ENCODE peak calls at places on chromosomes 3 and 15, in six cellular contexts. One of them, this sample, is unnamed.

GRCh38 chr15:75436861-75437260 is 14.6 kb downstream of the SIN3A start:
- DNase-seq in K562: no peak
- DNase-seq in GM12878: no peak
- DNase-seq in GM12892: no peak
- DNase-seq in H1: no peak
- DNase-seq in HepG2: no peak
- DNase-seq in this sample: no peak

GRCh38 chr3:30354972-30355371 is 251.4 kb upstream of the TGFBR2 start:
- DNase-seq in K562: no peak
- DNase-seq in GM12878: no peak
- DNase-seq in GM12892: no peak
- DNase-seq in H1: no peak
- DNase-seq in HepG2: peak; percentile 56
- DNase-seq in this sample: no peak

GRCh38 chr15:44715142-44715796 is 4.0 kb downstream of the B2M start:
- DNase-seq in K562: no peak
- DNase-seq in GM12878: no peak
- DNase-seq in GM12892: no peak
- DNase-seq in H1: no peak
- DNase-seq in HepG2: no peak
- DNase-seq in this sample: no peak

GRCh38 chr3:36677331-36678007 is 86.9 kb downstream of the DCLK3 start:
- DNase-seq in K562: no peak
- DNase-seq in GM12878: no peak
- DNase-seq in GM12892: no peak
- DNase-seq in H1: no peak
- DNase-seq in HepG2: peak; percentile 6
- DNase-seq in this sample: no peak

GRCh38 chr3:144369151-144369879 is 397.7 kb downstream of the DIPK2A start:
- DNase-seq in K562: no peak
- DNase-seq in GM12878: no peak
- DNase-seq in GM12892: no peak
- DNase-seq in H1: no peak
- DNase-seq in HepG2: no peak
- DNase-seq in this sample: no peak

GRCh38 chr15:66252411-66253295 is 897 bp downstream of the MEGF11 start:
- DNase-seq in K562: peak; percentile 69
- DNase-seq in GM12878: no peak
- DNase-seq in GM12892: peak; percentile 72
- DNase-seq in H1: no peak
- DNase-seq in HepG2: peak; percentile 7
- DNase-seq in this sample: peak; percentile 75

GRCh38 chr3:186360779-186361178 is 1.3 kb downstream of the DGKG start:
- DNase-seq in K562: no peak
- DNase-seq in GM12878: no peak
- DNase-seq in GM12892: no peak
- DNase-seq in H1: no peak
- DNase-seq in HepG2: no peak
- DNase-seq in this sample: no peak

GRCh38 chr3:190119734-190120133 is 963 bp downstream of the P3H2 start:
- DNase-seq in K562: no peak
- DNase-seq in GM12878: no peak
- DNase-seq in GM12892: no peak
- DNase-seq in H1: no peak
- DNase-seq in HepG2: no peak
- DNase-seq in this sample: no peak

GRCh38 chr15:88015228-88015860 is 241.2 kb downstream of the NTRK3 start:
- DNase-seq in K562: no peak
- DNase-seq in GM12878: no peak
- DNase-seq in GM12892: no peak
- DNase-seq in H1: no peak
- DNase-seq in HepG2: no peak
- DNase-seq in this sample: no peak

GRCh38 chr3:24829011-24829581 is 334.4 kb upstream of the THRB start:
- DNase-seq in K562: peak; percentile 48
- DNase-seq in GM12878: no peak
- DNase-seq in GM12892: no peak
- DNase-seq in H1: no peak
- DNase-seq in HepG2: no peak
- DNase-seq in this sample: no peak

GRCh38 chr3:1294566-1294965 is 201.7 kb downstream of the CNTN6 start:
- DNase-seq in K562: no peak
- DNase-seq in GM12878: no peak
- DNase-seq in GM12892: no peak
- DNase-seq in H1: no peak
- DNase-seq in HepG2: no peak
- DNase-seq in this sample: no peak

GRCh38 chr15:86624261-86625036 is 544.8 kb downstream of the AGBL1 start:
- DNase-seq in K562: no peak
- DNase-seq in GM12878: no peak
- DNase-seq in GM12892: no peak
- DNase-seq in H1: peak; percentile 70
- DNase-seq in HepG2: peak; percentile 73
- DNase-seq in this sample: no peak

GRCh38 chr3:122577409-122578028 is at the start of gene PARP15:
- DNase-seq in K562: no peak
- DNase-seq in GM12878: no peak
- DNase-seq in GM12892: no peak
- DNase-seq in H1: peak; percentile 27
- DNase-seq in HepG2: no peak
- DNase-seq in this sample: no peak

GRCh38 chr3:149407898-149408297 is 30.4 kb upstream of the TM4SF1 start:
- DNase-seq in K562: no peak
- DNase-seq in GM12878: no peak
- DNase-seq in GM12892: no peak
- DNase-seq in H1: no peak
- DNase-seq in HepG2: peak; percentile 39
- DNase-seq in this sample: no peak

GRCh38 chr3:158845748-158846350 is 44.0 kb downstream of the MFSD1 start:
- DNase-seq in K562: peak; percentile 70
- DNase-seq in GM12878: no peak
- DNase-seq in GM12892: peak; percentile 19
- DNase-seq in H1: peak; percentile 15
- DNase-seq in HepG2: peak; percentile 41
- DNase-seq in this sample: no peak

GRCh38 chr3:11201246-11202024 is 47.1 kb downstream of the HRH1 start:
- DNase-seq in K562: no peak
- DNase-seq in GM12878: no peak
- DNase-seq in GM12892: no peak
- DNase-seq in H1: no peak
- DNase-seq in HepG2: peak; percentile 28
- DNase-seq in this sample: no peak

GRCh38 chr3:42037318-42037945 is 53.7 kb upstream of the TRAK1 start:
- DNase-seq in K562: no peak
- DNase-seq in GM12878: no peak
- DNase-seq in GM12892: no peak
- DNase-seq in H1: no peak
- DNase-seq in HepG2: no peak
- DNase-seq in this sample: no peak

GRCh38 chr3:42035007-42035406 is 56.1 kb upstream of the TRAK1 start:
- DNase-seq in K562: no peak
- DNase-seq in GM12878: no peak
- DNase-seq in GM12892: no peak
- DNase-seq in H1: no peak
- DNase-seq in HepG2: no peak
- DNase-seq in this sample: no peak

GRCh38 chr3:42033741-42034140 is 57.4 kb upstream of the TRAK1 start:
- DNase-seq in K562: no peak
- DNase-seq in GM12878: no peak
- DNase-seq in GM12892: no peak
- DNase-seq in H1: no peak
- DNase-seq in HepG2: no peak
- DNase-seq in this sample: no peak

GRCh38 chr3:42035816-42036482 is 55.2 kb upstream of the TRAK1 start:
- DNase-seq in K562: no peak
- DNase-seq in GM12878: no peak
- DNase-seq in GM12892: no peak
- DNase-seq in H1: no peak
- DNase-seq in HepG2: no peak
- DNase-seq in this sample: no peak

DNA sequence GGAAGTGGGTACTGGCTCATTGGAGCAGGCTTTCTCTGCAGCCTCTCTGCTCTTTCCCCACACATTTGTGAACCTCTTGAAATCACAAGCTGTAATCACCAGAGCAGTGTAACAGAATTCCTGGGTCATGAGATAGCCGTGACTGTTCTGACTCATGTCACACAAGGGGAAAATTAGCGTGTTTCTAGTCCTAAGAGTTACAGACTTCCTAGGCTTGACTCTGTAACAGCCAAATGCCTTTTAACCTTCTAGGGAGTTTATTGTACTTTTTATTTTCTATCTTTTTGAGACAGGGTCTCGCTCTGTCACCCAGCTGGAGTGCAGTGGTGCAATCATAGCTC is 54.7 kb upstream of the TRAK1 start:
- DNase-seq in K562: no peak
- DNase-seq in GM12878: no peak
- DNase-seq in GM12892: no peak
- DNase-seq in H1: no peak
- DNase-seq in HepG2: peak; percentile 58
- DNase-seq in this sample: no peak
- TF ChIP-seq POLR2A in K562: no peak
- TF ChIP-seq POLR2A in GM12878: no peak
- TF ChIP-seq POLR2A in GM12892: no peak
- TF ChIP-seq POLR2A in H1: no peak
- TF ChIP-seq POLR2A in HepG2: no peak
- TF ChIP-seq POLR2A in this sample: no peak

GRCh38 chr3:188594137-188594536 is 440.2 kb downstream of the LPP start:
- DNase-seq in K562: no peak
- DNase-seq in GM12878: no peak
- DNase-seq in GM12892: no peak
- DNase-seq in H1: no peak
- DNase-seq in HepG2: no peak
- DNase-seq in this sample: no peak
- TF ChIP-seq TAF1 in K562: no peak
- TF ChIP-seq TAF1 in GM12878: no peak
- TF ChIP-seq TAF1 in GM12892: no peak
- TF ChIP-seq TAF1 in H1: no peak
- TF ChIP-seq TAF1 in HepG2: no peak
- TF ChIP-seq TAF1 in this sample: no peak

GRCh38 chr3:135447478-135447877 is 518.0 kb upstream of the PPP2R3A start:
- DNase-seq in K562: no peak
- DNase-seq in GM12878: no peak
- DNase-seq in GM12892: no peak
- DNase-seq in H1: no peak
- DNase-seq in HepG2: no peak
- DNase-seq in this sample: no peak

GRCh38 chr3:135452881-135453280 is 512.6 kb upstream of the PPP2R3A start:
- DNase-seq in K562: no peak
- DNase-seq in GM12878: no peak
- DNase-seq in GM12892: no peak
- DNase-seq in H1: no peak
- DNase-seq in HepG2: no peak
- DNase-seq in this sample: no peak

GRCh38 chr3:135449046-135449445 is 516.5 kb upstream of the PPP2R3A start:
- DNase-seq in K562: no peak
- DNase-seq in GM12878: no peak
- DNase-seq in GM12892: no peak
- DNase-seq in H1: no peak
- DNase-seq in HepG2: no peak
- DNase-seq in this sample: no peak

GRCh38 chr3:135450985-135451384 is 514.5 kb upstream of the PPP2R3A start:
- DNase-seq in K562: no peak
- DNase-seq in GM12878: no peak
- DNase-seq in GM12892: no peak
- DNase-seq in H1: no peak
- DNase-seq in HepG2: no peak
- DNase-seq in this sample: no peak

DNA sequence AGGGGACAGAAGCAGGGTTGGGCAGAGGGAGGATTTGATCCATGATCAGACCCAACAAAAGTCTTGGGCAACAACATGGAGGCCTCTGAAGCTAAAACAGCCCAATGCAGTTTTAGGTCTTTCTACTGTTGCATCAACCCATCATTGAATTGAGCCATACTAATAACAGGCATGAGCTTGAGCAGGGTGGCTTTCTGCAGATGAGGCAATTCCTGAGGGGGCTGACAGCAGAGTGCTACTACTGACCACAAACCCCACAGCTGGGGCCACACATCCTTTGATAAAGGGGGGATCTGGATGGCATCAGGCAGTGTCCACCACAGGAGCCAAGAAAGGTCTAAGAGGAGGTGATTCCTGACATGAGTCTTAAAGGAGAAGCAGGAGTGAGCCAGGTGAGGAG is 517.0 kb upstream of the PPP2R3A start:
- DNase-seq in K562: no peak
- DNase-seq in GM12878: no peak
- DNase-seq in GM12892: no peak
- DNase-seq in H1: no peak
- DNase-seq in HepG2: no peak
- DNase-seq in this sample: no peak
- TF ChIP-seq POLR2A in K562: no peak
- TF ChIP-seq POLR2A in GM12878: no peak
- TF ChIP-seq POLR2A in GM12892: no peak
- TF ChIP-seq POLR2A in H1: no peak
- TF ChIP-seq POLR2A in HepG2: no peak
- TF ChIP-seq POLR2A in this sample: no peak

GRCh38 chr3:152811974-152812760 is 22.8 kb upstream of the P2RY1 start:
- DNase-seq in K562: no peak
- DNase-seq in GM12878: no peak
- DNase-seq in GM12892: no peak
- DNase-seq in H1: no peak
- DNase-seq in HepG2: no peak
- DNase-seq in this sample: no peak

GRCh38 chr3:152817400-152817799 is 17.5 kb upstream of the P2RY1 start:
- DNase-seq in K562: peak; percentile 10
- DNase-seq in GM12878: no peak
- DNase-seq in GM12892: no peak
- DNase-seq in H1: no peak
- DNase-seq in HepG2: no peak
- DNase-seq in this sample: no peak

DNA sequence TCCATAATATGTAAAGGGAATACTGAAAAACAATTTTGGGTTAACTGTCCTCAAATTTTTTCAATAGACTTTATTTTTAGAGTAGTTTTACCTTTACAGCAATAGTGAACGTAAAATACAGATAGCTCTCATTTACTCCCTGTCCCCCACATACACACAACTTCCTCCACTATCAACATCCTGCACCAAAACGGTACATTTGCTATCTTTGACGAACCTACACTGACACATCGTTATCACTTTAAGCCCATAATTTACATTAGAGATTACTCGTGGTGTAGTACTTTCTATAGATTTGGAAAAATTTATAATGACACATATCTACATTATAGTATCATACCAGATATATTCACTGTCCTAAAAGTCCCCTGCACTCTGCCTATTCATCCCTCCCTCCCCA is 16.9 kb upstream of the P2RY1 start:
- DNase-seq in K562: peak; percentile 37
- DNase-seq in GM12878: no peak
- DNase-seq in GM12892: no peak
- DNase-seq in H1: no peak
- DNase-seq in HepG2: no peak
- DNase-seq in this sample: no peak
- TF ChIP-seq TAF1 in K562: no peak
- TF ChIP-seq TAF1 in GM12878: no peak
- TF ChIP-seq TAF1 in GM12892: no peak
- TF ChIP-seq TAF1 in H1: no peak
- TF ChIP-seq TAF1 in HepG2: no peak
- TF ChIP-seq TAF1 in this sample: no peak